ENCODE peak calls at places on chromosomes 1 and 21, in five cellular contexts. N, U, C, S and X are unnamed samples.

GRCh38 chr21:37871121-37871862 is 45.0 kb downstream of the KCNJ6 start:
- DNase-seq in N (no peak), S (peak), C (no peak), U (no peak), X (no peak)

GRCh38 chr1:173400387-173400995 is 76.6 kb upstream of the PRDX6 start:
- DNase-seq in S (peak), U (no peak), C (no peak), N (no peak), X (no peak)

GRCh38 chr1:39720094-39720999 is 18.3 kb upstream of the PPIE start:
- DNase-seq in N (no peak), C (peak), U (peak), S (peak), X (peak)

GRCh38 chr21:41766051-41766882 is 585 bp downstream of the RIPK4 start:
- DNase-seq in S (no peak), C (no peak), N (no peak), U (peak), X (no peak)

GRCh38 chr21:44337941-44338895 is 972 bp downstream of the CFAP410 start:
- DNase-seq in S (peak), U (peak), N (peak), C (no peak), X (peak)

GRCh38 chr1:93722081-93723031 is 40.7 kb upstream of the BCAR3 start:
- DNase-seq in N (no peak), S (no peak), U (peak), C (no peak), X (no peak)

GRCh38 chr1:17621691-17622090 is 82.2 kb downstream of the ARHGEF10L start:
- DNase-seq in S (no peak), N (no peak), C (no peak), U (no peak), X (no peak)

GRCh38 chr21:17513214-17514123 is 626 bp downstream of the CXADR start:
- DNase-seq in C (no peak), N (no peak), S (peak), U (peak), X (peak)

GRCh38 chr1:1614204-1614953 is 921 bp upstream of the MIB2 start:
- DNase-seq in S (peak), N (peak), U (no peak), C (no peak), X (no peak)

GRCh38 chr1:156468693-156469345 is 31.8 kb downstream of the MEF2D start:
- DNase-seq in C (no peak), U (no peak), N (no peak), S (no peak), X (no peak)

GRCh38 chr1:228318823-228319241 is 87.8 kb downstream of the TRIM11 start:
- DNase-seq in U (no peak), C (no peak), N (no peak), S (no peak), X (no peak)

GRCh38 chr1:100661176-100661575 is 58.4 kb upstream of the VCAM1 start:
- DNase-seq in C (no peak), S (no peak), U (no peak), N (no peak), X (no peak)

GRCh38 chr1:46532498-46533178 is 18.8 kb downstream of the KNCN start:
- DNase-seq in N (no peak), C (no peak), U (peak), S (peak), X (peak)

GRCh38 chr1:24126023-24126671 is 14.2 kb upstream of the MYOM3 start:
- DNase-seq in N (no peak), C (no peak), U (no peak), S (peak), X (peak)

GRCh38 chr1:223233019-223233409 is 90.0 kb upstream of the TLR5 start:
- DNase-seq in S (no peak), N (peak), U (no peak), C (no peak), X (no peak)

GRCh38 chr1:20829531-20829930 is 42.4 kb upstream of the HP1BP3 start:
- DNase-seq in N (no peak), U (no peak), C (no peak), S (no peak), X (no peak)

GRCh38 chr1:19504796-19505693 is 19.7 kb upstream of the CAPZB start:
- DNase-seq in C (no peak), U (no peak), N (no peak), S (peak), X (no peak)

GRCh38 chr1:183039330-183039729 is 16.1 kb downstream of the LAMC1 start:
- DNase-seq in C (no peak), S (peak), N (no peak), U (no peak), X (no peak)
- H3K4me3 ChIP-seq in C (no peak), S (no peak), N (no peak), U (no peak), X (no peak)

GRCh38 chr1:3900969-3901529 is 977 bp upstream of the C1orf174 start:
- DNase-seq in U (peak), S (peak), N (peak), C (peak), X (peak)
- TF ChIP-seq CTCF in U (no peak), S (no peak), N (no peak), C (no peak), X (no peak)

GRCh38 chr1:119006406-119007279 is 18.5 kb upstream of the TBX15 start:
- DNase-seq in S (no peak), C (no peak), U (peak), N (no peak), X (no peak)
- H3K4me3 ChIP-seq in S (no peak), C (no peak), U (peak), N (peak), X (no peak)

GRCh38 chr1:201466492-201466891 is 2.5 kb downstream of the PHLDA3 start:
- DNase-seq in U (no peak), N (no peak), C (no peak), S (peak), X (no peak)

GRCh38 chr1:201469645-201470074 is 672 bp upstream of the PHLDA3 start:
- DNase-seq in S (no peak), U (peak), C (no peak), N (no peak), X (no peak)

GRCh38 chr1:201468501-201468843 is 516 bp downstream of the PHLDA3 start:
- DNase-seq in N (no peak), S (no peak), C (no peak), U (peak), X (peak)

GRCh38 chr1:201470581-201470980 is 1.6 kb upstream of the PHLDA3 start:
- DNase-seq in N (no peak), C (no peak), U (no peak), S (no peak), X (no peak)

DNA sequence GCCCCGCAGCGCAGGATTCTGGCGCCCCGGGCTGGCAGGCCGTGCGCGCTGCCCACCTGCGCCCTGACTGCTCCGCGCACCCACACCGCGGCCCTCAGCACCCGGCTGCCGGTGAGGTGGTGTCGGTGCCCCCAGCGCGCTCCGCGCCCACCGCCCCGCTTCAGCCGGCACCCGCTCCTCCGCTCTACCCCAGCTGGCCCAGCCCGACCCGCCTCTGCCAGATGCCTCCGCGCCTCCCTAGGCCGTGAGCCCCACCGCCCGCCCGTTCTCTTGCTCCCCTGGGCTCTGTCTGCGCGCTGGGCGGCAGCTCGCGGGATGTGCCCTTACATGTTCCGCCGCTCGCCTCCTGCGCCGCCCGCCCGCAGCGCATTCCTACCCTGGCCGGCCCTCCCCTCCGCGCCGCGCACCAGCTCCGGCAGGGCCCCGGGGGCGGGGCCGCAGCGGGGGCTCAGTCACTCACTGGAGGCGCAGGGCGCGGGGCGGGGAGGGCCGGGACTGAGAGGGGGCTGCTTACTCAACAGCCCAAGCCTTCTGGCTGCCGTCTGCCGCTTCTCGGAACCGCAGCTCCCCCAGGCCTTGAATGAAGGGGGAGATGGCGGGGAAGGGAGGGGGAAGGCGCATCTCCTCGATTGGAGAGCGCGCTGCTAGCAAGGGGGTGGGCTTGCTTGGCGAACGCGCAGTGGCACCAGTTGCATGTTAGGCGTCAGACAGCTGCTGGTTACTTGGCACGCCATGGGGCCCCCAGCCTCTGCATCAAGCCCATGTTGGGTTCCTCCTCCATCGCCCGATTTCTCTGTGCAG is at the start of gene PHLDA3:
- DNase-seq in N (peak), S (peak), C (no peak), U (peak), X (peak)
- TF ChIP-seq CTCF in N (no peak), S (no peak), C (no peak), U (no peak), X (no peak)

DNA sequence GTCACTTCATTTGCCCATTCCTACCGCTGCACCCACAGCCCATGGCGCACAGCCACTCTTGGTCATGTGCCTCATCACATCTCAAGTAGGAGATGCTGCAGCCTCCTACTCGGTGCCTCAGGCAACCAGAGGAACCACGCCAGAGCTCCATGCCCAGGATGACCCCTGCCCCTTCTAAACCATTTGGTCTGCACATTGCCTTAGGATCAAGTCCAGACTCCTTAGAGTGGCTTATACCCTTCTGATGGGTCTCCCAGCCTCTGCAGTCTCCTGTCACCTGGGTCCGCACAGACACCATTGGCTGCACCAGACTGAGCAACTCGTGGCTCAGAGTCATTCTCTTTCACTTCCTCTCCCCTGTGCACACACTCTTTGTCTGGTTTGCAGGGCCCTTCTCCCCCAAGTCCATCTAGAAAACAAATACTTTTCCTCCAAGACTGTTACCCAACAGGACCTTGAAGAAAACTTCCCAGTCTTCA is 2.2 kb upstream of the ADORA3 start:
- DNase-seq in U (no peak), C (peak), S (no peak), N (no peak), X (peak)
- H3K4me3 ChIP-seq in U (no peak), C (no peak), S (no peak), N (no peak), X (peak)

DNA sequence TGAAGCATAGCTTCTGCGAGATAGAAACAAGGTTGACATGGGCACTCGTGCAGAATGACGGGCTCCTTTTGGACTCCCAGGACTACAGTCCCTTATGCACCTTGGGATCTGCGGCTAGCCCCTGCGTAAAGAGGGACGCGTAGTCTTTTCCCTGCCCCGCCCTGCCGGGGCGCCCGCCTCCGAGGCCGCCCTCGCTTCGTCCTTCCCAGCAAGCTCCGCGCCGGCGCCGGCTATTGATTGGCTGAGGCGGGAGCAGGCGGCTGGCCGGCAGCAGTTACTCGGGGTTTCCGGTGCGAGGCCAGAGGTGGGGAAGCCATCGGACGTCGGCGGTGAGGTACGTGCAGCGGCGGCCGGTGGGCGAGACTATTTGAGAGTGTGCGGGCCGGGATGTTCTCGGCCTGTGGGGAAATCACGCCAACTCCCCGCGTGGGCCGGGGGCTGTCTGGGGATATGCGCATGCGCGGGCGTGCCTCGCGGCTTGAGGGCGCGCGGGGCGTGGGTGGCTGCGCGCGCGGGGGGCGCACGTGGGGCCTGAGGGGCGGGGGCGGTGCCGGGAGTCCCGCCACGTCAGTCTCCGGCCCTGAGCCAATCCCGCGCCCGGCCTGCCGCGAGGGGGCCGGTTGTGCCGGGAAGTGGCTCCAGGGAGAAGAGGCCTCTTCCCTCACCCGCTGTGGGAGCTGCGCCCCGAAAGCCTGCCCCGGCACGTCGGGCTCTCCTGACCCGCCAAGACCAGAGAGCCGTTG is at the start of gene TXLNA:
- DNase-seq in C (peak), S (peak), N (peak), U (peak), X (peak)
- TF ChIP-seq CTCF in C (no peak), S (no peak), N (peak), U (peak), X (no peak)

DNA sequence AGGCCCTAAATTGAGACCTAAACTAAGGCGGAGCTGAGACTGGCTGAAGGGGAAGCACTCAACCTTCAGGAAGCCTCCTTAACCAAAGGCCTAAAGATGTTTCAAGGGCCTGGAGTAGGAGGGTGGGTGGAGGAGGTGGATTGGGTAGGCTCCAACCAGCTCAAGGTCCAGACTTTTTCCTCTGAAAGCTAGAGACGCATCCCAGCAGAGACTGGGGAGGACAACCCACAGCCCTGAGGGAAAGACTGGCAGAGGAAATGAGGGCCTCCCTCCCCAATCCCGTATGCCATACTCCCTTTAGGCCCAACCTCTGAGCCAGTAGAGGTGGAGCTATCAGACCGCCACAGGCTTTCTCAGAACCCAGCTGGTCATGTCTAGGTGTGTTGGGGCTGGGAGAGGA is 1.1 kb downstream of the ECM1 start:
- DNase-seq in S (no peak), U (no peak), C (no peak), N (no peak), X (no peak)
- H3K4me3 ChIP-seq in S (no peak), U (no peak), C (no peak), N (peak), X (no peak)